ENCODE peak calls at places on chromosome 2, in six cellular contexts. Z, Y, C, M, L and J are unnamed samples.

GRCh38 chr2:157692768-157693167 is 64.1 kb upstream of the ACVR1C start:
- DNase-seq in Y (no peak), C (no peak), M (no peak), Z (peak; percentile 95), L (no peak), J (no peak)

GRCh38 chr2:128448331-128449225 is 129.9 kb upstream of the HS6ST1 start:
- DNase-seq in Y (no peak), M (no peak), C (no peak), Z (no peak), L (no peak), J (no peak)

GRCh38 chr2:42117923-42118758 is 51.0 kb upstream of the EML4 start:
- DNase-seq in C (no peak), Y (no peak), Z (peak; percentile 97), M (no peak), L (no peak), J (peak; percentile 56)

GRCh38 chr2:188776634-188777033 is 197.5 kb upstream of the COL3A1 start:
- DNase-seq in C (no peak), M (peak; percentile 43), Z (peak; percentile 46), L (no peak), Y (no peak), J (peak; percentile 29)

GRCh38 chr2:166180951-166181812 is 53.4 kb upstream of the SCN1A start:
- DNase-seq in L (peak; percentile 27), Z (peak; percentile 59), C (peak; percentile 30), Y (peak; percentile 78), M (no peak), J (peak; percentile 51)

GRCh38 chr2:219736196-219736595 is 108.8 kb downstream of the SLC4A3 start:
- DNase-seq in L (peak; percentile 36), Y (peak; percentile 61), Z (peak; percentile 68), C (no peak), M (peak; percentile 66), J (peak; percentile 80)

GRCh38 chr2:71691747-71692455 is 238.5 kb downstream of the DYSF start:
- DNase-seq in Z (no peak), L (no peak), M (no peak), Y (no peak), C (no peak), J (no peak)

GRCh38 chr2:63875143-63875542 is 33.4 kb downstream of the UGP2 start:
- DNase-seq in M (no peak), Y (no peak), Z (no peak), L (no peak), C (no peak), J (no peak)

GRCh38 chr2:26772064-26773001 is 8.2 kb downstream of the SLC35F6 start:
- DNase-seq in Y (no peak), C (peak; percentile 27), Z (peak; percentile 85), M (no peak), L (peak; percentile 84), J (peak; percentile 43)